ENCODE peak calls at places on chromosome 18, in eight cellular contexts. B is GM10248; J is activated naive CD4-positive, alpha-beta T cell treated with Interleukin-2 at 50 U/mL for 16 hours; I is nucleus accumbens; F is occipital lobe; N is cardiac fibroblast; L is activated CD8-positive, alpha-beta memory T cell treated with anti-CD3 and anti-CD28 coated beads for 24 hours; P is body of pancreas. R is an unnamed sample.

GRCh38 chr18:24659837-24660720 is 199.6 kb downstream of the HRH4 start:
- DNase-seq in F (no peak), I (no peak), B (peak; percentile 17), P (peak; percentile 12), J (peak; percentile 17), L (peak; percentile 60), N (peak; percentile 30), R (no peak)

GRCh38 chr18:73881396-73881795 is 266.2 kb downstream of the FBXO15 start:
- DNase-seq in F (no peak), B (no peak), I (no peak), J (no peak), P (no peak), N (peak; percentile 43), L (no peak), R (no peak)

GRCh38 chr18:23131693-23132319 is 3.5 kb upstream of the CABLES1 start:
- DNase-seq in J (peak; percentile 42), B (peak; percentile 76), N (peak; percentile 91), L (peak; percentile 68), I (no peak), P (peak; percentile 64), F (no peak), R (peak; percentile 59)

GRCh38 chr18:2571200-2572143 is at the start of the genes METTL4 and NDC80:
- DNase-seq in F (peak; percentile 65), B (peak; percentile 88), I (peak; percentile 78), J (peak; percentile 86), N (peak; percentile 92), P (peak; percentile 80), L (peak; percentile 93), R (peak; percentile 86)

GRCh38 chr18:45449761-45450227 is 165.5 kb upstream of the SLC14A2 start:
- DNase-seq in F (peak; percentile 20), P (peak; percentile 47), N (peak; percentile 31), L (no peak), J (no peak), B (no peak), I (no peak), R (no peak)

GRCh38 chr18:47990981-47991380 is 60.5 kb upstream of the SMAD2 start:
- DNase-seq in P (no peak), B (no peak), F (no peak), J (no peak), N (no peak), I (no peak), L (no peak), R (no peak)

GRCh38 chr18:21194871-21195771 is 46.9 kb upstream of the GREB1L start:
- DNase-seq in L (no peak), B (peak; percentile 32), F (no peak), J (no peak), N (peak; percentile 64), I (no peak), P (no peak), R (no peak)

GRCh38 chr18:32911660-32912284 is 138.9 kb upstream of the KLHL14 start:
- DNase-seq in L (no peak), B (no peak), J (no peak), F (no peak), N (no peak), P (no peak), I (no peak), R (no peak)

GRCh38 chr18:61581578-61582204 is 248.5 kb downstream of the CDH20 start:
- DNase-seq in P (peak; percentile 72), F (peak; percentile 28), I (peak; percentile 62), J (peak; percentile 68), L (peak; percentile 89), B (peak; percentile 79), N (peak; percentile 69), R (no peak)

GRCh38 chr18:22106536-22107292 is 62.7 kb upstream of the GATA6 start:
- DNase-seq in F (no peak), N (no peak), I (no peak), B (no peak), P (peak; percentile 65), J (no peak), L (no peak), R (no peak)

GRCh38 chr18:24632158-24632988 is 171.9 kb downstream of the HRH4 start:
- DNase-seq in J (no peak), I (no peak), F (no peak), P (no peak), B (no peak), L (no peak), N (no peak), R (no peak)